ENCODE peak calls at places on chromosome 18, in six cellular contexts. M is suprapubic skin, Y is GM10248, I is RWPE1, L is body of pancreas, B is stomach. H is an unnamed sample.

GRCh38 chr18:42545825-42546224 is 569.7 kb downstream of the RIT2 start:
- DNase-seq in M (no peak), Y (no peak), I (peak; percentile 13), L (no peak), B (no peak), H (peak; percentile 90)

GRCh38 chr18:62637807-62638687 is 77.3 kb upstream of the PHLPP1 start:
- DNase-seq in M (peak; percentile 62), Y (peak; percentile 72), I (no peak), L (peak; percentile 39), B (peak; percentile 32), H (peak; percentile 51)

GRCh38 chr18:58194028-58194427 is 150.0 kb downstream of the NEDD4L start:
- DNase-seq in M (no peak), Y (no peak), I (no peak), L (peak; percentile 56), B (peak; percentile 53), H (no peak)

GRCh38 chr18:68429809-68430208 is 285.1 kb downstream of the TMX3 start:
- DNase-seq in M (no peak), Y (no peak), I (peak; percentile 38), L (no peak), B (no peak), H (peak; percentile 58)

GRCh38 chr18:21809725-21810124 is 69.1 kb downstream of the MIB1 start:
- DNase-seq in M (no peak), Y (no peak), I (no peak), L (no peak), B (no peak), H (no peak)

GRCh38 chr18:45197526-45197970 is 417.7 kb upstream of the SLC14A2 start:
- DNase-seq in M (no peak), Y (peak; percentile 39), I (no peak), L (no peak), B (no peak), H (no peak)

GRCh38 chr18:59140287-59140885 is 702 bp downstream of the SEC11C start:
- DNase-seq in M (no peak), Y (peak; percentile 16), I (peak; percentile 34), L (peak; percentile 20), B (peak; percentile 28), H (peak; percentile 33)

GRCh38 chr18:9428301-9428706 is 47.0 kb upstream of the RALBP1 start:
- DNase-seq in M (no peak), Y (no peak), I (no peak), L (no peak), B (peak; percentile 54), H (no peak)

GRCh38 chr18:48922801-48923730 is 27.7 kb downstream of the SMAD7 start:
- DNase-seq in M (peak; percentile 87), Y (no peak), I (peak; percentile 33), L (peak; percentile 47), B (peak; percentile 58), H (no peak)

GRCh38 chr18:42578781-42579180 is 536.7 kb downstream of the RIT2 start:
- DNase-seq in M (no peak), Y (no peak), I (no peak), L (no peak), B (no peak), H (peak; percentile 51)

GRCh38 chr18:79508565-79509535 is 113.1 kb downstream of the NFATC1 start:
- DNase-seq in M (peak; percentile 77), Y (peak; percentile 77), I (no peak), L (no peak), B (no peak), H (no peak)

GRCh38 chr18:14979875-14980274 is 231.9 kb downstream of the ANKRD30B start:
- DNase-seq in M (no peak), Y (no peak), I (no peak), L (no peak), B (no peak), H (no peak)

GRCh38 chr18:5238371-5238758 is 41.3 kb upstream of the AKAIN1 start:
- DNase-seq in M (no peak), Y (peak; percentile 54), I (peak; percentile 33), L (peak; percentile 85), B (peak; percentile 72), H (peak; percentile 3)

GRCh38 chr18:48974304-48975220 is 23.8 kb upstream of the SMAD7 start:
- DNase-seq in M (no peak), Y (no peak), I (no peak), L (no peak), B (no peak), H (no peak)

GRCh38 chr18:72541871-72542690 is 2.1 kb downstream of the CBLN2 start:
- DNase-seq in M (no peak), Y (no peak), I (no peak), L (no peak), B (no peak), H (no peak)
- TF ChIP-seq CTCF in M (no peak), Y (peak; percentile 16), I (no peak), L (no peak), B (no peak), H (no peak)

DNA sequence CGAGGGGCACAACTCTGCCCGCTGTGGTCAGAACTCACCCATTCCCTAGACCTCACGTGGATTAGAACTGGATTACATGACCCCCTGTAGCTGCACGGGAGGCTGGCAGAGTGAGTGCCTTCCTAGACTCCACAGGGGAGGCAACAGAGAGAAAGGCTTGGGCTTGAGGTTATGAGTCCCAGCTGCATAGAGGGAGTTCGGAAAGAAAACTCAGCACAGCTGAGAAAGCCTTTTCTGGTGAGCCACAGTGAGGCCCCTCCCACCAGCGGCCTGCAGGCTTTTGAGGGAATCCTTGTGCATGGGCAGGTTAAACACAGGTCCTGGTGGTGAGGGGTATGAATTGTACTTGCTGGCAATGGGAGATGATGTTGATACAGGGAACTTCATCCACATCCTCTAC is 217.3 kb downstream of the FHOD3 start:
- DNase-seq in M (no peak), Y (no peak), I (no peak), L (no peak), B (no peak), H (no peak)
- TF ChIP-seq CTCF in M (no peak), Y (no peak), I (no peak), L (no peak), B (no peak), H (no peak)

GRCh38 chr18:54089749-54090459 is 134.6 kb downstream of the MBD2 start:
- DNase-seq in M (no peak), Y (no peak), I (no peak), L (no peak), B (no peak), H (no peak)

GRCh38 chr18:54090856-54091255 is 133.6 kb downstream of the MBD2 start:
- DNase-seq in M (no peak), Y (no peak), I (no peak), L (no peak), B (no peak), H (peak; percentile 14)

GRCh38 chr18:54086863-54087262 is 137.6 kb downstream of the MBD2 start:
- DNase-seq in M (no peak), Y (no peak), I (no peak), L (no peak), B (no peak), H (no peak)

GRCh38 chr18:54080854-54081253 is 143.6 kb downstream of the MBD2 start:
- DNase-seq in M (no peak), Y (no peak), I (no peak), L (no peak), B (no peak), H (no peak)

DNA sequence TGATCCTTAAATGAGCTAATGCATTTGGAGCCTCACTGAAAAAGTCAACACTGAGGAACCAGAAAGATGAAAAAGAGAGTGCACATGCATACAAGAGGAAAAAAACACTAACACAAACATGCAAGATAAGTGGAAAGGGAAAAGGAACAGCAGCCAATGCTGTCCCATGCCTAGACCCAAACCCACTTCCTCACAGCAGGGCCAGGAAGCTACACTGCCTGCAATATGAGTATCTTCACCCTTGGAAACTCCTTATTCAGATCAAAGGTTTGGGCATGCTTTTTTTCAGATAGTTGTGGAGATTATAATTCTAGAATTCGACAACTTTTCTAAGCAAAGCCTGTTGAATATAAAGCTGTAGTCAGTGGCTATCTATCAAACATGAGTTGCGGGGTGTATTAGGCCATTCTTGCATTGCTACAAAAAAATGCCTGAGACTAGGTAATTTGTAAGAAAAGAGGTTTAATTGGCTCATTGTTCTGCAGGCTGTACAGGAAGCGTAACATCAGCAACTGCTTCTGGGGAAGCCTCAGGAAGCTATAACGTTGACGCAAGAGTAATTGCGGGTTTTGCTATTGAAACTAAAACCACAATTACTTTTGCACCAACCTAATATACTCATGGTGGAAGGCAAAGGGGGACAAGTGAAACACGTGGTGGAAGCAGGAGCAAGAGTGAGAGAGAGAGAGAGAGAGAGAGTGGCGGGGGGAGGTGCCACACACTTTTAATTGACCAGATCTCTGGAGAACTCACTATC is 138.2 kb downstream of the MBD2 start:
- DNase-seq in M (no peak), Y (no peak), I (no peak), L (no peak), B (no peak), H (no peak)
- TF ChIP-seq CTCF in M (no peak), Y (no peak), I (no peak), L (no peak), B (no peak), H (no peak)

DNA sequence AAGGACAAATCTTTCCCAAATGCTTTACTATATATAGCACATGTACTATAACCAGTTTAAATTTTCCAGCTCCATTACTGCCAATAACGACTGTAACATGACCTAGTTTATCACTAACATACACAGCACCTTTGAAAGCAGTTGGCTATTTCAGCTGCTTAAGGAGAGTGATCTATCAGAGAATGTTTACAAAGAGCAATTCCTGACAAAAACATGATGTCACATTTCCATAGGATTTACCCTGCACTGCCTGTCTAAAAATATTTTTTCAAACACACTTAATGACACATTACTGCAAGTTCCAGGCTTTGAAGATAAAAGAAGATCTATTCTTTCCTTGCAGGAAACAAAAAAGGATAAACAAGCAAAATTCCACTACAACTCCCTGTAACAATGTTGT is 40.6 kb downstream of the ZNF516 start:
- DNase-seq in M (no peak), Y (no peak), I (no peak), L (no peak), B (no peak), H (no peak)
- TF ChIP-seq CTCF in M (no peak), Y (no peak), I (no peak), L (no peak), B (no peak), H (no peak)

DNA sequence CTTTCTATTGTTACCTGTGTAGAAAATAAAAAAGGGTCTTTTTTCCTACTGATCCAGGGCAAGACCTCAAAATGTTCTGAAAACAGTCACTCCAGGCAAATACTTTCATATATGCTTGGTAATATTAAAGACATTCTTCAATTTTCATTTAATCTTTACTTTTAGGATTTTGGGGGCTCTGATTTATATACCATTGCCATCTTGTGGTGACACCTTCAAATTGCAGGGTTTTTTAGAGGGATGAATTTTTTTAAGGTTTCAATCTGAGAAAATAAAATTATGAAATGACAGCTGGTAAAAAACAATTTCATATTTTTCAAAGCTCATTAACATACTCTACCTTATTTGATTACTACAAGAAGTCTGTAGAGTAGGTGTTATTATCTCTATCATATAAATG is 26.8 kb downstream of the MAPK4 start:
- DNase-seq in M (no peak), Y (no peak), I (no peak), L (no peak), B (no peak), H (peak; percentile 8)
- TF ChIP-seq CTCF in M (no peak), Y (no peak), I (peak; percentile 10), L (peak; percentile 41), B (peak; percentile 30), H (peak; percentile 16)

GRCh38 chr18:29616885-29617284 is 1425.7 kb downstream of the DSC3 start:
- DNase-seq in M (no peak), Y (no peak), I (no peak), L (no peak), B (no peak), H (no peak)
- TF ChIP-seq CTCF in M (no peak), Y (no peak), I (no peak), L (no peak), B (no peak), H (no peak)

GRCh38 chr18:46555724-46556123 is 101.3 kb downstream of the LOXHD1 start:
- DNase-seq in M (no peak), Y (peak; percentile 57), I (peak; percentile 4), L (no peak), B (no peak), H (peak; percentile 65)
- TF ChIP-seq CTCF in M (no peak), Y (peak; percentile 48), I (no peak), L (peak; percentile 26), B (no peak), H (peak; percentile 54)

GRCh38 chr18:47754311-47755101 is 176.0 kb downstream of the SMAD2 start:
- DNase-seq in M (no peak), Y (peak; percentile 74), I (no peak), L (peak; percentile 17), B (peak; percentile 43), H (peak; percentile 45)
- TF ChIP-seq CTCF in M (peak; percentile 59), Y (peak; percentile 94), I (peak; percentile 70), L (peak; percentile 47), B (no peak), H (peak; percentile 78)